ENCODE peak calls at places on chromosomes 5 and 9, in four cellular contexts. G is WTC11, V is HepG2, X is K562. L is an unnamed sample.

GRCh38 chr5:109479260-109479860 is 69.6 kb upstream of the PJA2 start:
- DNase-seq in X (no peak), V (peak), G (no peak), L (peak)

GRCh38 chr9:19145881-19146280 is 18.6 kb upstream of the PLIN2 start:
- DNase-seq in V (no peak), G (no peak), X (no peak), L (no peak)

GRCh38 chr5:172832383-172833315 is 1.4 kb upstream of the ERGIC1 start:
- DNase-seq in X (peak), V (no peak), G (no peak), L (no peak)

GRCh38 chr5:41524174-41524573 is 13.8 kb upstream of the PLCXD3 start:
- DNase-seq in G (peak), X (no peak), V (no peak), L (peak)

GRCh38 chr9:124835026-124835501 is 18.2 kb upstream of the WDR38 start:
- DNase-seq in V (peak), G (no peak), X (peak), L (peak)

GRCh38 chr5:59005934-59006701 is 423.2 kb downstream of the RAB3C start:
- DNase-seq in G (no peak), X (no peak), V (no peak), L (no peak)

GRCh38 chr5:14110680-14111079 is 32.5 kb upstream of the TRIO start:
- DNase-seq in G (no peak), V (no peak), X (no peak), L (peak)

GRCh38 chr5:428219-428618 is 14.8 kb upstream of the EXOC3 start:
- DNase-seq in X (no peak), V (no peak), G (no peak), L (no peak)

GRCh38 chr9:127773245-127773644 is 5.2 kb downstream of the SH2D3C start:
- DNase-seq in G (no peak), X (no peak), V (no peak), L (no peak)

GRCh38 chr9:115016369-115016768 is 86.0 kb upstream of the TNFSF8 start:
- DNase-seq in V (no peak), X (no peak), G (no peak), L (no peak)

GRCh38 chr9:126471084-126471611 is 142.6 kb upstream of the LMX1B start:
- DNase-seq in G (no peak), X (no peak), V (no peak), L (no peak)

GRCh38 chr5:34930527-34930844 is 1.1 kb downstream of the DNAJC21 start:
- DNase-seq in X (no peak), V (no peak), G (no peak), L (no peak)

GRCh38 chr9:134537891-134538520 is 103.6 kb upstream of the COL5A1 start:
- DNase-seq in V (no peak), G (no peak), X (no peak), L (no peak)

GRCh38 chr9:21324040-21324439 is 11.2 kb downstream of the KLHL9 start:
- DNase-seq in G (no peak), V (no peak), X (no peak), L (no peak)

GRCh38 chr5:9513825-9514224 is 32.0 kb downstream of the SEMA5A start:
- DNase-seq in G (peak), V (no peak), X (no peak), L (no peak)

GRCh38 chr9:33921967-33922895 is 105.3 kb downstream of the UBE2R2 start:
- DNase-seq in X (peak), V (peak), G (peak), L (peak)

GRCh38 chr9:93194584-93194983 is 10.6 kb downstream of the WNK2 start:
- DNase-seq in G (no peak), X (no peak), V (no peak), L (no peak)

GRCh38 chr5:2373631-2374030 is 377.8 kb downstream of the IRX2 start:
- DNase-seq in X (no peak), G (no peak), V (no peak), L (no peak)

GRCh38 chr5:159518361-159518760 is 188.1 kb upstream of the IL12B start:
- DNase-seq in V (no peak), G (no peak), X (no peak), L (no peak)

GRCh38 chr5:132261881-132262845 is 4.7 kb downstream of the PDLIM4 start:
- DNase-seq in V (no peak), X (no peak), G (no peak), L (no peak)

GRCh38 chr5:138212828-138213160 is 329 bp downstream of the CDC23 start:
- DNase-seq in G (no peak), V (no peak), X (peak), L (peak)

GRCh38 chr5:75337366-75338021 is 474 bp downstream of the HMGCR start:
- DNase-seq in V (no peak), G (no peak), X (peak), L (peak)

GRCh38 chr9:122200960-122201635 is 27.7 kb downstream of the LHX6 start:
- DNase-seq in X (no peak), V (no peak), G (no peak), L (no peak)

GRCh38 chr9:121714075-121714705 is 62.8 kb downstream of the DAB2IP start:
- DNase-seq in V (no peak), X (no peak), G (no peak), L (no peak)

GRCh38 chr5:72347801-72348305 is 27.7 kb downstream of the PTCD2 start:
- DNase-seq in X (no peak), G (no peak), V (no peak), L (peak)

GRCh38 chr5:103347729-103348128 is 89.2 kb downstream of the MACIR start:
- DNase-seq in G (no peak), V (peak), X (no peak), L (peak)

GRCh38 chr9:37963936-37964739 is 60.2 kb upstream of the SLC25A51 start:
- DNase-seq in X (no peak), G (no peak), V (peak), L (peak)

GRCh38 chr9:109793196-109793595 is 13.2 kb downstream of the PALM2AKAP2 start:
- DNase-seq in V (no peak), G (no peak), X (no peak), L (peak)
- TF ChIP-seq NR3C1 in V (no peak), G (no peak), X (no peak), L (no peak)

DNA sequence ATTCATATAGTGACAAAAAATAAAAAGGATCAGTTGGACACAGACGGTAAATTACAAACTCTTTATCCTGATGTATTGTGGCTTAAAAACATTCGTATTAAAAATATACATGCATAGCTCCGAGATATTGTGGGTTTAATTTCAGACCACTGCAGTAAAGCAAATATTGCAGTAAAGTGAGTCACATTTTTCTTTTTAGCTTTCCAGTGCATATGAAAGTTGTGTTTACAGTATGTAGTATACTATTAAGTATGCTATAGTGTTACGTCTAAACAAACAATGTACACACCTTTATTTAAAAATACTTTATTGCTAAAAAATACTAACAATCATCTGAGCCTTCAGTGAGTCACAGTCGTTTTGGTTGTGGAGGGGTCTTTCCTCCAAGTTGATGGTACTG is 551.8 kb downstream of the CETN3 start:
- DNase-seq in V (no peak), G (no peak), X (no peak), L (no peak)
- TF ChIP-seq NR3C1 in V (no peak), G (no peak), X (no peak), L (no peak)

GRCh38 chr9:96381696-96382095 is 1.8 kb downstream of the SLC35D2 start:
- DNase-seq in G (no peak), V (no peak), X (no peak), L (no peak)
- TF ChIP-seq NR3C1 in G (no peak), V (no peak), X (no peak), L (no peak)

DNA sequence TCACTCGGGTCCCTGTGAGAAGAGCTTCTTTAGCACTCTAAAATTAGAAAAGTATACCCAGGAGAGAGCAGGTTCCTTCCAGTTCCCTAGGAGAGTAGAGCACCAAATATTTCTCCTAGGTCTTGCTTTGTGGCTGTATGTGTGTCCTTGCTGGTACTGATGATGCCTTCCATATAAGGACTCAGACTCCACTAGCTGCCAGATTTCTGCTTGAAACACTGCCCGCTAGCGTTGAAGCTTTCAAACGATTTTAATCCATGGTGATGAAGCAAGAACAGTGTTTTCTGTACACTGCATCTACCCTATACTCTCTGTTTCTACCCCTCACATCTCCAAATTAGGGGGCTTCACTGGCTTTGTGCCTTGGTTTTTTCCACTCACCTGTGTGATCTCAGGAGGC is 2.4 kb upstream of the SMC2 start:
- DNase-seq in G (no peak), V (peak), X (peak), L (no peak)
- TF ChIP-seq NR3C1 in G (no peak), V (no peak), X (no peak), L (no peak)

GRCh38 chr9:128913048-128913900 is 7.5 kb upstream of the PHYHD1 start:
- DNase-seq in X (no peak), V (no peak), G (no peak), L (no peak)

GRCh38 chr9:128912270-128912853 is 8.4 kb upstream of the PHYHD1 start:
- DNase-seq in V (peak), X (no peak), G (no peak), L (peak)

GRCh38 chr9:128910906-128911305 is 9.9 kb upstream of the PHYHD1 start:
- DNase-seq in X (no peak), G (no peak), V (no peak), L (no peak)

GRCh38 chr9:128909859-128910258 is 10.9 kb upstream of the PHYHD1 start:
- DNase-seq in X (no peak), G (no peak), V (no peak), L (no peak)

DNA sequence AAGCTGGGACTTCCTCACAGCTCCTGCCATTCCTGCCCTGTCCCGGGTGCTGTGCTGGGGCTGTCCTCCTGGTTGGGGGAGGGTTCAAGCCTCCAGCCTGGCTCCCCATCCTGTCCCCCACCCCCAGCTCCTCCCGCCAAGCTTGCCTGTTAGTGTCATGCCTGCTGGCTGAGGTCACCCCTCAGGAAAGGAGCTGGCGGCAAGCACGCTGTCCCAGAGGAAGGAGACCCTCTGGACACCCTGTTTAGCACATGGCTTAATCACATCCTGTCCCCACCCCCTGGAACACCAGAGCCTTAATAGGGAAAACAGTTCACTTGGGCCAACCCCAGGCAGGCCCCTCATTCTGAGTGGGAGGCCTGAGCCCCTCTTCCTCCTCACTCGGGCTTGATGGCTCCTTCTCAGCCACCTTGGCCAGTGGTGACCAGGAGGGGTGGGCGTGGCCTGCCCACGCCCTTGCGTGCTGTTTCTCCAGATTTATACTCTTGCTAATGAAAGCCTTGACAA is 9.2 kb upstream of the PHYHD1 start:
- DNase-seq in G (no peak), X (peak), V (peak), L (peak)
- TF ChIP-seq NR3C1 in G (no peak), X (no peak), V (no peak), L (no peak)

GRCh38 chr9:98576859-98577258 is 131.9 kb downstream of the GABBR2 start:
- DNase-seq in G (no peak), X (no peak), V (no peak), L (no peak)

GRCh38 chr9:98579700-98580099 is 129.0 kb downstream of the GABBR2 start:
- DNase-seq in V (no peak), X (no peak), G (no peak), L (no peak)

GRCh38 chr9:98576354-98576753 is 132.4 kb downstream of the GABBR2 start:
- DNase-seq in G (no peak), V (no peak), X (peak), L (no peak)

GRCh38 chr9:98575379-98576346 is 133.1 kb downstream of the GABBR2 start:
- DNase-seq in G (no peak), X (peak), V (no peak), L (no peak)

DNA sequence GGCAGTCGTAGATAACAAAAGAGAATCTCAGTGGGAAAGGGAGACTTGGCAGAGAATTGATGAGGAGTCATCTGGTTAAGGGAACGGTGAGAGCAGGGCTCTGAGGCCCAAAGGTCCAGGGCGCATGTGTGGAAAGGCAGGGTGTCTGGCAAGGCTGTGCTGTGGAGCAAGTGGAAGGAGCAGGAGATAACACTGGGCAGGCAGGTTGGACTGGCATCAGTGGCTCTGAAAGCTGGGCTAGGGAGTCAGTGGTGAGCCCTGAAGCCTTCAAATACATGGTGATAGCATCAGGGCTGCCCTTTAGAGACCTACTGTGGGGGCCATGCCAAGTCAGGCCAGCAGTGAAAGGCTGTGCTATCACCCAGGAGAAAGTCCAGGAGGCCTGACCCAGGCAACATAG is 131.3 kb downstream of the GABBR2 start:
- DNase-seq in G (no peak), V (no peak), X (no peak), L (no peak)
- TF ChIP-seq NR3C1 in G (no peak), V (no peak), X (no peak), L (no peak)

GRCh38 chr9:136931615-136932130 is 12.9 kb downstream of the FBXW5 start:
- DNase-seq in V (no peak), G (no peak), X (no peak), L (no peak)
- TF ChIP-seq NR3C1 in V (no peak), G (no peak), X (no peak), L (no peak)

GRCh38 chr9:89154651-89155336 is 23.8 kb downstream of the SHC3 start:
- DNase-seq in G (no peak), V (no peak), X (no peak), L (peak)
- TF ChIP-seq NR3C1 in G (no peak), V (no peak), X (no peak), L (no peak)

DNA sequence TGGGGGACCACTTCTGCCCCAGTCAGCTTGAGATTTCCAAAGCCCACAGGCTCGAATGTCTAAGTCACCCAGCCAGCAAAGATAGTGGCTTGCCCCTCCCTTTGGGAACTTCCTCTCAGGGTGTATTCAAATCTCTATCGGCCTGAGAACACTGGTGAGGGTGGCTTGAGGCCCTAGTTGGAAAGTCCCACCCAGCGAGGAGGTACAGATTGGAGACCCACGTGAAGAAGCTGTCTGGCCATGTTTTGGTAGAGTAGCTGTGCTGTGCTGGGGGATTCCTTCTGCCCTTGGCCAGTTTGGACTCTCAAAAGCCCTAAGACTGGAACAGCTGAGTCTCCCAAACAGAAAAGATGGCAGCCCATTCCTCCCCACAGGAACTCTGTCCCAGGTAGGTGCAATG is 172.7 kb upstream of the RIOK2 start:
- DNase-seq in X (no peak), V (no peak), G (no peak), L (no peak)
- TF ChIP-seq NR3C1 in X (no peak), V (no peak), G (no peak), L (no peak)

GRCh38 chr5:55855509-55855908 is 4.4 kb downstream of the IL31RA start:
- DNase-seq in G (no peak), X (no peak), V (no peak), L (no peak)
- TF ChIP-seq NR3C1 in G (no peak), X (no peak), V (no peak), L (no peak)